ENCODE peak calls at places on chromosomes 7 and 10, in five cellular contexts. One of them, this sample, is unnamed.

GRCh38 chr10:16547973-16548372 is 26.3 kb upstream of the C1QL3 start:
- DNase-seq in hippocampal formation: no peak
- DNase-seq in activated CD8-positive, alpha-beta memory T cell treated with anti-CD3 and anti-CD28 coated beads, Interleukin-2, amount 50 U/mL, for 48 hours: no peak
- DNase-seq in CD4-positive, alpha-beta T cell: no peak
- DNase-seq in AG08396: no peak
- DNase-seq in this sample: no peak

GRCh38 chr10:120824864-120825263 is 26.3 kb upstream of the WDR11 start:
- DNase-seq in hippocampal formation: peak
- DNase-seq in activated CD8-positive, alpha-beta memory T cell treated with anti-CD3 and anti-CD28 coated beads, Interleukin-2, amount 50 U/mL, for 48 hours: no peak
- DNase-seq in CD4-positive, alpha-beta T cell: no peak
- DNase-seq in AG08396: no peak
- DNase-seq in this sample: peak

GRCh38 chr10:42802889-42803288 is 20.3 kb downstream of the BMS1 start:
- DNase-seq in hippocampal formation: no peak
- DNase-seq in activated CD8-positive, alpha-beta memory T cell treated with anti-CD3 and anti-CD28 coated beads, Interleukin-2, amount 50 U/mL, for 48 hours: no peak
- DNase-seq in CD4-positive, alpha-beta T cell: no peak
- DNase-seq in AG08396: no peak
- DNase-seq in this sample: no peak

GRCh38 chr10:15106352-15107013 is 9.3 kb downstream of the RPP38 start:
- DNase-seq in hippocampal formation: peak
- DNase-seq in activated CD8-positive, alpha-beta memory T cell treated with anti-CD3 and anti-CD28 coated beads, Interleukin-2, amount 50 U/mL, for 48 hours: peak
- DNase-seq in CD4-positive, alpha-beta T cell: peak
- DNase-seq in AG08396: peak
- DNase-seq in this sample: peak

GRCh38 chr7:44289341-44290249 is 35.8 kb downstream of the CAMK2B start:
- DNase-seq in hippocampal formation: no peak
- DNase-seq in activated CD8-positive, alpha-beta memory T cell treated with anti-CD3 and anti-CD28 coated beads, Interleukin-2, amount 50 U/mL, for 48 hours: peak
- DNase-seq in CD4-positive, alpha-beta T cell: no peak
- DNase-seq in AG08396: no peak
- DNase-seq in this sample: no peak

GRCh38 chr10:110691139-110691538 is 47.0 kb downstream of the RBM20 start:
- DNase-seq in hippocampal formation: no peak
- DNase-seq in activated CD8-positive, alpha-beta memory T cell treated with anti-CD3 and anti-CD28 coated beads, Interleukin-2, amount 50 U/mL, for 48 hours: no peak
- DNase-seq in CD4-positive, alpha-beta T cell: no peak
- DNase-seq in AG08396: no peak
- DNase-seq in this sample: no peak

GRCh38 chr10:95260909-95261552 is 29.8 kb downstream of the PDLIM1 start:
- DNase-seq in hippocampal formation: no peak
- DNase-seq in activated CD8-positive, alpha-beta memory T cell treated with anti-CD3 and anti-CD28 coated beads, Interleukin-2, amount 50 U/mL, for 48 hours: no peak
- DNase-seq in CD4-positive, alpha-beta T cell: no peak
- DNase-seq in AG08396: no peak
- DNase-seq in this sample: peak

GRCh38 chr10:112963835-112964234 is 13.8 kb downstream of the TCF7L2 start:
- DNase-seq in hippocampal formation: no peak
- DNase-seq in activated CD8-positive, alpha-beta memory T cell treated with anti-CD3 and anti-CD28 coated beads, Interleukin-2, amount 50 U/mL, for 48 hours: no peak
- DNase-seq in CD4-positive, alpha-beta T cell: no peak
- DNase-seq in AG08396: no peak
- DNase-seq in this sample: peak

GRCh38 chr7:99210265-99210970 is 2.5 kb upstream of the KPNA7 start:
- DNase-seq in hippocampal formation: no peak
- DNase-seq in activated CD8-positive, alpha-beta memory T cell treated with anti-CD3 and anti-CD28 coated beads, Interleukin-2, amount 50 U/mL, for 48 hours: no peak
- DNase-seq in CD4-positive, alpha-beta T cell: no peak
- DNase-seq in AG08396: no peak
- DNase-seq in this sample: no peak

GRCh38 chr10:96565774-96566173 is 21.0 kb downstream of the TM9SF3 start:
- DNase-seq in hippocampal formation: no peak
- DNase-seq in activated CD8-positive, alpha-beta memory T cell treated with anti-CD3 and anti-CD28 coated beads, Interleukin-2, amount 50 U/mL, for 48 hours: no peak
- DNase-seq in CD4-positive, alpha-beta T cell: no peak
- DNase-seq in AG08396: peak
- DNase-seq in this sample: no peak